ENCODE peak calls at places on chromosomes 11 and 22, in eight cellular contexts. G is OCI-LY7, B is GM23338, R is MM.1S, D is neural progenitor cell, P is GM23248, H is HCT116, T is SK-N-SH. Y is an unnamed sample.

GRCh38 chr11:114848027-114848426 is 169.7 kb downstream of the NXPE2 start:
- DNase-seq in G (no peak), H (no peak), T (no peak), R (no peak), P (no peak), D (no peak), B (peak), Y (no peak)

GRCh38 chr11:29518389-29519174 is 498.2 kb downstream of the KCNA4 start:
- DNase-seq in B (peak), D (peak), R (peak), G (peak), T (no peak), H (no peak), P (no peak), Y (no peak)

GRCh38 chr11:77642228-77642627 is 4.6 kb upstream of the CLNS1A start:
- DNase-seq in R (no peak), T (no peak), B (no peak), H (no peak), G (no peak), D (no peak), P (no peak), Y (no peak)

GRCh38 chr11:108518581-108518980 is 20.4 kb upstream of the POGLUT3 start:
- DNase-seq in G (no peak), T (no peak), H (no peak), D (no peak), P (no peak), B (no peak), R (no peak), Y (no peak)

GRCh38 chr11:67506426-67507032 is 1.4 kb upstream of the PITPNM1 start:
- DNase-seq in D (no peak), T (no peak), P (no peak), H (no peak), R (no peak), G (peak), B (no peak), Y (no peak)

GRCh38 chr11:10498022-10498400 is 42.9 kb downstream of the AMPD3 start:
- DNase-seq in T (no peak), G (no peak), R (no peak), B (no peak), D (no peak), P (no peak), H (no peak), Y (no peak)

GRCh38 chr11:57566564-57567209 is 785 bp downstream of the UBE2L6 start:
- DNase-seq in R (no peak), B (no peak), P (peak), D (no peak), T (peak), G (no peak), H (no peak), Y (no peak)

GRCh38 chr11:1303973-1304372 is 5.5 kb downstream of the TOLLIP start:
- DNase-seq in D (no peak), B (no peak), T (peak), R (no peak), P (no peak), H (no peak), G (no peak), Y (no peak)

GRCh38 chr11:73334244-73335203 is 26.4 kb downstream of the ARHGEF17 start:
- DNase-seq in P (peak), D (peak), B (no peak), R (no peak), G (peak), T (peak), H (peak), Y (peak)

GRCh38 chr11:61071880-61072279 is 30.4 kb upstream of the CD5 start:
- DNase-seq in D (peak), R (no peak), P (no peak), T (no peak), G (no peak), B (no peak), H (no peak), Y (no peak)

GRCh38 chr11:120883404-120884135 is 140.3 kb upstream of the TBCEL start:
- DNase-seq in H (no peak), P (peak), G (no peak), T (peak), B (no peak), D (peak), R (no peak), Y (peak)

GRCh38 chr11:112292785-112293407 is 32.2 kb upstream of the PLET1 start:
- DNase-seq in R (no peak), H (no peak), B (no peak), G (no peak), D (no peak), T (no peak), P (peak), Y (peak)

GRCh38 chr11:15941206-15941770 is 415.1 kb downstream of the SOX6 start:
- DNase-seq in P (peak), H (no peak), T (peak), G (no peak), R (no peak), D (peak), B (peak), Y (no peak)

GRCh38 chr22:49380828-49381114 is 446.9 kb downstream of the BRD1 start:
- DNase-seq in G (no peak), P (no peak), T (no peak), B (no peak), R (no peak), D (no peak), H (no peak), Y (no peak)

GRCh38 chr11:117180661-117181585 is 2.4 kb downstream of the SIDT2 start:
- DNase-seq in B (peak), R (peak), H (peak), T (peak), G (peak), P (peak), D (peak), Y (peak)

GRCh38 chr11:61080526-61080925 is 21.8 kb upstream of the CD5 start:
- DNase-seq in B (no peak), H (no peak), G (no peak), D (no peak), T (no peak), R (no peak), P (no peak), Y (no peak)

GRCh38 chr11:123103326-123103980 is 41.5 kb upstream of the HSPA8 start:
- DNase-seq in T (peak), R (peak), D (peak), P (peak), H (peak), B (peak), G (peak), Y (peak)

GRCh38 chr11:119371778-119372182 is 9.7 kb downstream of the USP2 start:
- DNase-seq in D (no peak), G (peak), P (no peak), B (no peak), T (peak), H (no peak), R (no peak), Y (peak)

GRCh38 chr11:57087966-57088365 is 93.8 kb upstream of the LRRC55 start:
- DNase-seq in P (no peak), G (no peak), D (peak), H (no peak), R (no peak), T (no peak), B (no peak), Y (no peak)

GRCh38 chr22:49266561-49267519 is 560.8 kb downstream of the BRD1 start:
- DNase-seq in H (no peak), B (no peak), T (no peak), P (no peak), R (peak), G (no peak), D (peak), Y (no peak)

GRCh38 chr22:28541137-28541536 is 138.5 kb downstream of the TTC28 start:
- DNase-seq in G (no peak), D (peak), H (no peak), T (no peak), R (no peak), P (no peak), B (peak), Y (no peak)

GRCh38 chr11:78061088-78061920 is 2.4 kb upstream of the THRSP start:
- DNase-seq in P (no peak), H (no peak), D (no peak), R (no peak), T (peak), B (no peak), G (no peak), Y (no peak)

GRCh38 chr11:47641585-47642098 is 717 bp downstream of the MTCH2 start:
- DNase-seq in B (peak), P (peak), T (peak), G (peak), H (no peak), D (peak), R (peak), Y (peak)

GRCh38 chr11:92401507-92401906 is 176.9 kb downstream of the FAT3 start:
- DNase-seq in H (no peak), G (no peak), P (no peak), R (no peak), T (no peak), B (peak), D (peak), Y (no peak)

GRCh38 chr22:25853501-25853900 is 111.5 kb downstream of the MYO18B start:
- DNase-seq in B (no peak), H (no peak), P (peak), G (no peak), R (no peak), T (no peak), D (no peak), Y (no peak)
- H3K27ac ChIP-seq in B (no peak), H (no peak), P (no peak), G (no peak), R (no peak), T (no peak), D (no peak), Y (no peak)

DNA sequence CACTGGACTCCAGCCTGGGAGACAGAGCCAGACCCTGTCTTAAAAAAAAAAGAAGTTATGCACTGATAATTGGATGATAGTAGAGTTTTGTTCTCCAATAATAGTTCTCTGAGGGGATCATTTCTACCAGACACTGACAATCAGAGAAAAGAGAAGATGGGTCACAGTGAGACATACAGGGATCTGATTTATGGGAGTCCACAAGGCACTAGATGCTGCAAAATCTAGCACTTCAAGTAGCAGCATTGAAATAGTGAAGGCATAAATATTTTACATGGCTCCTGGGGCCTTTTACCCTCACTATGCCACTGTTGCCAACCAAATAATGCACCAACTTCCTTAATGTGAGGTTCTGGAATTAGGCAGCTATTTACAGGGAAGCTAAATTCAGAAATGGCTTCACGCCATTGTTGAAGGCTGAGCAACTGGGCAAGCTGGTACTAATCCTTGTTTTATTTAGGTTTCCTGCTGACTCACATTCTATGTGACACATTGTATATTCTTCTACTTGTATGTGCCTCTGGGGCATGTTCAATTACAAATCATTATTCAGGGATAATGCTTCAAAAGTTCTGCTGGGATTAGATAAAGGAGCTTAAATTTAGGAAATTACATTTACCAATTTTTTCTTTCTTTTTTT is 38.2 kb upstream of the ABTB2 start:
- DNase-seq in T (no peak), R (no peak), H (no peak), B (no peak), G (no peak), P (peak), D (no peak), Y (peak)
- TF ChIP-seq EZH2phosphoT487 in T (no peak), R (no peak), H (no peak), B (no peak), G (no peak), P (no peak), D (no peak), Y (no peak)

GRCh38 chr11:65134240-65134951 is at the start of gene SYVN1:
- DNase-seq in D (peak), B (peak), H (peak), P (peak), G (peak), R (peak), T (peak), Y (peak)

GRCh38 chr11:65132988-65133700 is 1.2 kb downstream of the SYVN1 start:
- DNase-seq in T (peak), D (peak), B (peak), G (peak), H (peak), P (peak), R (peak), Y (peak)

GRCh38 chr11:65134952-65135632 is 773 bp upstream of the SYVN1 start:
- DNase-seq in R (peak), H (peak), P (peak), B (peak), T (peak), G (peak), D (peak), Y (peak)

GRCh38 chr11:65132238-65132987 is 1.9 kb downstream of the SYVN1 start:
- DNase-seq in B (no peak), P (no peak), G (peak), D (no peak), H (no peak), R (peak), T (no peak), Y (no peak)

DNA sequence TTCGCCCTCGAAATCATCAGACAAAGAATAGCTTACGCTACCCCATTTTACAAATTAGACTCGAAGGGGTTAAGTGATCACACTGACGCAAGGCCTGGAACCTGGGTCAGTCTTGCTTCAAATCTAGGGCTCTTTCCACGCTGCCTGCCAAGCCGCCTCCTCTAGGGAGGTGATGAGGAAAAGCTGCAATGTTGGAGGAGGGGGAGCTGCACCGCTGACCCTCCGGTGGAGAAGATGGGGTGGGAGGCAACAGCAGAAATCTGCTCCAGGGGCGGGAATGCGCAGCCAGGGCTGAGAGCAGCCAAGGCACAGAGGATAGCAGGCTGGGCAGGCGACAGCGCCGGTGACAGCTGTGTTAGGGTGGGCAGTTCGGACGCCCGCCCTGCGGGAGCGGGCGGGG is 595 bp downstream of the SYVN1 start:
- DNase-seq in R (no peak), T (no peak), P (peak), H (no peak), D (no peak), B (no peak), G (peak), Y (no peak)
- H3K27ac ChIP-seq in R (peak), T (peak), P (peak), H (peak), D (no peak), B (peak), G (peak), Y (peak)

GRCh38 chr22:19038728-19039447 is 83.3 kb downstream of the DGCR2 start:
- DNase-seq in G (no peak), B (peak), T (no peak), D (no peak), H (no peak), R (no peak), P (no peak), Y (no peak)
- TF ChIP-seq EZH2phosphoT487 in G (no peak), B (no peak), T (no peak), D (no peak), H (no peak), R (no peak), P (no peak), Y (no peak)

GRCh38 chr11:8768625-8769333 is 86.2 kb downstream of the RPL27A start:
- DNase-seq in B (no peak), P (peak), T (no peak), R (no peak), H (peak), D (no peak), G (no peak), Y (peak)
- H3K27ac ChIP-seq in B (no peak), P (peak), T (peak), R (no peak), H (peak), D (no peak), G (no peak), Y (peak)

DNA sequence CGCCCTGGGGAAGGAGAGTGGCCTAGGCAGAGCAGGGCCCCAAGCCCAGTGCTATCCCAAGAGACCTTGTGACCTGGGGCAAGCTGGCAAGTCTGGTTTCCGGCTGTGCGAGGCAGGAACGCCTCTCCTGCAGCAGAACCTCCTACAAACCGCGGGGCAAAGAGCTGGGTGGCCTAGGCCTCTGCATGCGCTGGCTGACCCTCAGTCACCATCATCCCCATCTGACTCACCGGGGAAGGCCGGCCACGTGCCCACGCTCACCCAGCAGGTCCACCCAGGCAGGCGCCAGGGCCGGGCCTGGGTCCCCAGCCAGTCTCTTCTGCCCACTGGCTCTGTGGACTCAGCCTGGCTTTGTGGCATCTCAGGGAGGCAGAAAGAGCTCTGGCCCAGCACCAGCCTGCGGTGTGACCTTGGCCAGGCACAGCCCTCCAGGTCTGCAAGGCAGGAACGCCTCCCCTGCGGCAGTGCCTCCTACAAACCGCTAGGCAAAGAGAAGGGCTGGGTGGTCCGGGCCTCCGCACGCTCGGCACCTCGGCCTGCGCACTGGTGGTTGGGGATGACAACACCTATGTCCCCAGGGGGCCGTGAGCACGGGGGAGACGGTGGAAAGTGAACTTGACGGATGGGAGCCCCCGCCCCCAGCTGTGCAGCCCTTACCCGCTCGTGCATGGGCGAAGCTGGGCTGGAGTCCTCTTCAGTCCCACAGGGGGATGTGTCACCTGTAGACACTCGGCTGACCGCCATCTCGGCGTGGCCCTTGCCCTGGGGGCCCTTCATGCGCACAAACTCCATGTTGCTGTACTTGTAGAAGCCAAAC is 38.2 kb downstream of the KIAA0930 start:
- DNase-seq in R (no peak), G (no peak), B (no peak), P (no peak), D (no peak), T (no peak), H (no peak), Y (no peak)
- TF ChIP-seq EZH2phosphoT487 in R (no peak), G (no peak), B (no peak), P (no peak), D (no peak), T (no peak), H (no peak), Y (no peak)

Y was measured in PC-3.